ENCODE peak calls at places on chromosome 5, in seven cellular contexts. R, E, D, J, T, Y and N are unnamed samples.

GRCh38 chr5:61311836-61312808 is 19.9 kb upstream of the ZSWIM6 start:
- DNase-seq in R (no peak), E (no peak), J (no peak), Y (no peak), D (no peak), T (peak; percentile 79), N (no peak)

GRCh38 chr5:151078490-151079262 is 2.2 kb downstream of the TNIP1 start:
- DNase-seq in T (no peak), Y (peak; percentile 54), E (no peak), R (no peak), J (peak; percentile 57), D (no peak), N (no peak)

GRCh38 chr5:35171991-35172390 is 58.3 kb downstream of the PRLR start:
- DNase-seq in R (no peak), D (no peak), J (no peak), E (no peak), Y (no peak), T (no peak), N (no peak)

GRCh38 chr5:125274938-125275759 is 528.7 kb upstream of the ZNF608 start:
- DNase-seq in T (peak; percentile 33), D (no peak), E (peak; percentile 40), R (no peak), Y (no peak), J (no peak), N (no peak)

GRCh38 chr5:128546658-128547281 is 8.7 kb upstream of the FBN2 start:
- DNase-seq in R (no peak), Y (no peak), E (no peak), T (no peak), J (no peak), D (no peak), N (no peak)

GRCh38 chr5:88875609-88876234 is 7.3 kb downstream of the MEF2C start:
- DNase-seq in T (no peak), E (no peak), Y (no peak), R (no peak), D (peak; percentile 39), J (no peak), N (no peak)

GRCh38 chr5:9431151-9431495 is 114.8 kb downstream of the SEMA5A start:
- DNase-seq in E (no peak), D (no peak), R (no peak), J (no peak), T (no peak), Y (no peak), N (no peak)

GRCh38 chr5:157113007-157113406 is 4.2 kb upstream of the HAVCR2 start:
- DNase-seq in J (no peak), D (no peak), T (peak; percentile 57), Y (no peak), E (no peak), R (no peak), N (no peak)

GRCh38 chr5:159186319-159186718 is 23.0 kb downstream of the RNF145 start:
- DNase-seq in R (no peak), E (no peak), T (no peak), J (no peak), D (no peak), Y (no peak), N (no peak)

GRCh38 chr5:78534148-78535009 is 114.2 kb downstream of the LHFPL2 start:
- DNase-seq in R (peak; percentile 38), E (no peak), J (no peak), D (no peak), Y (peak; percentile 68), T (peak; percentile 88), N (no peak)

GRCh38 chr5:691817-692529 is 1.2 kb downstream of the TPPP start:
- DNase-seq in R (no peak), Y (peak; percentile 26), D (no peak), E (no peak), T (no peak), J (no peak), N (no peak)

GRCh38 chr5:18465833-18466681 is 831.8 kb downstream of the TAF11L14 start:
- DNase-seq in Y (no peak), J (no peak), R (peak; percentile 88), D (peak; percentile 33), E (peak; percentile 77), T (peak; percentile 46), N (no peak)

GRCh38 chr5:155625897-155626543 is 612.5 kb downstream of the KIF4B start:
- DNase-seq in J (no peak), E (no peak), R (no peak), Y (no peak), T (no peak), D (no peak), N (no peak)

GRCh38 chr5:27855491-27855890 is 817.1 kb upstream of the CDH9 start:
- DNase-seq in R (no peak), E (no peak), J (no peak), D (no peak), T (no peak), Y (no peak), N (no peak)

GRCh38 chr5:153813871-153814270 is 224.8 kb downstream of the FAM114A2 start:
- DNase-seq in J (no peak), R (no peak), Y (no peak), T (peak; percentile 57), E (no peak), D (no peak), N (no peak)

GRCh38 chr5:32311404-32312193 is 1.1 kb downstream of the MTMR12 start:
- DNase-seq in Y (no peak), R (no peak), J (no peak), E (peak; percentile 36), D (no peak), T (peak; percentile 37), N (no peak)

GRCh38 chr5:654071-654778 is 38.9 kb downstream of the TPPP start:
- DNase-seq in T (peak; percentile 17), J (no peak), Y (peak; percentile 3), E (no peak), R (no peak), D (no peak), N (no peak)

GRCh38 chr5:144203750-144204596 is 33.3 kb downstream of the KCTD16 start:
- DNase-seq in E (peak; percentile 70), D (peak; percentile 17), Y (no peak), J (peak; percentile 42), R (peak; percentile 87), T (peak; percentile 80), N (no peak)

GRCh38 chr5:10209004-10209403 is 40.7 kb downstream of the ATPSCKMT start:
- DNase-seq in J (no peak), Y (no peak), D (no peak), T (no peak), E (no peak), R (no peak), N (no peak)

GRCh38 chr5:105230516-105230915 is 1667.9 kb upstream of the NUDT12 start:
- DNase-seq in J (no peak), T (no peak), R (no peak), E (no peak), Y (no peak), D (no peak), N (no peak)

GRCh38 chr5:119036101-119036762 is 34.7 kb upstream of the DMXL1 start:
- DNase-seq in T (peak; percentile 90), Y (no peak), D (no peak), R (no peak), J (no peak), E (no peak), N (no peak)

GRCh38 chr5:157543825-157544622 is 31.6 kb downstream of the ADAM19 start:
- DNase-seq in R (no peak), E (no peak), D (no peak), J (peak; percentile 5), T (peak; percentile 40), Y (no peak), N (no peak)

GRCh38 chr5:177128551-177128976 is 5.0 kb upstream of the NSD1 start:
- DNase-seq in E (no peak), R (no peak), T (peak; percentile 26), D (no peak), Y (no peak), J (no peak), N (no peak)

GRCh38 chr5:122259995-122260394 is 52.0 kb upstream of the SNCAIP start:
- DNase-seq in J (no peak), E (no peak), D (no peak), R (no peak), Y (no peak), T (peak; percentile 83), N (no peak)

GRCh38 chr5:6791031-6791577 is 77.9 kb downstream of the TENT4A start:
- DNase-seq in R (no peak), J (no peak), E (no peak), D (no peak), Y (no peak), T (no peak), N (no peak)

GRCh38 chr5:87101321-87101720 is 166.4 kb upstream of the RASA1 start:
- DNase-seq in Y (no peak), R (no peak), J (no peak), T (no peak), E (no peak), D (no peak), N (no peak)

GRCh38 chr5:146744358-146744757 is 134.2 kb downstream of the PPP2R2B start:
- DNase-seq in Y (no peak), R (no peak), T (peak; percentile 72), E (no peak), D (no peak), J (no peak), N (no peak)

GRCh38 chr5:135465391-135466122 is 13.4 kb upstream of the TIFAB start:
- DNase-seq in T (no peak), E (no peak), R (no peak), Y (no peak), D (no peak), J (no peak), N (no peak)

GRCh38 chr5:137730331-137730730 is 5.6 kb downstream of the KLHL3 start:
- DNase-seq in D (no peak), T (peak; percentile 69), Y (no peak), E (no peak), J (no peak), R (no peak), N (no peak)